ENCODE peak calls at places on chromosomes 2 and 18, in six cellular contexts. L, B, Z, E, Y and H are unnamed samples.

GRCh38 chr2:191280834-191281756 is 35.9 kb downstream of the MYO1B start:
- DNase-seq in B (no peak), Y (no peak), L (no peak), Z (no peak), E (no peak), H (no peak)

GRCh38 chr18:50870138-50870845 is 8.6 kb upstream of the ME2 start:
- DNase-seq in Y (peak), L (peak), Z (no peak), B (peak), E (no peak), H (peak)

GRCh38 chr2:168166902-168167510 is 80.4 kb downstream of the STK39 start:
- DNase-seq in Z (no peak), E (no peak), B (peak), L (peak), Y (peak), H (peak)

GRCh38 chr2:209512951-209513350 is 89.1 kb downstream of the MAP2 start:
- DNase-seq in Y (no peak), E (no peak), L (no peak), B (no peak), Z (no peak), H (no peak)

GRCh38 chr2:53820711-53821110 is 33.9 kb downstream of the ERLEC1 start:
- DNase-seq in L (no peak), B (peak), Y (peak), E (no peak), Z (no peak), H (no peak)

GRCh38 chr18:8040021-8040420 is 472.9 kb downstream of the PTPRM start:
- DNase-seq in Y (no peak), B (no peak), L (no peak), Z (no peak), E (no peak), H (no peak)

GRCh38 chr2:20541651-20542050 is 94.8 kb downstream of the RHOB start:
- DNase-seq in E (no peak), B (no peak), L (no peak), Y (peak), Z (no peak), H (no peak)

GRCh38 chr2:77807531-77808215 is 285.5 kb upstream of the LRRTM4 start:
- DNase-seq in Y (no peak), L (no peak), Z (no peak), E (no peak), B (no peak), H (no peak)

GRCh38 chr2:160225722-160226121 is 25.6 kb upstream of the ITGB6 start:
- DNase-seq in Y (peak), L (no peak), Z (no peak), E (no peak), B (no peak), H (no peak)

GRCh38 chr2:239097428-239097696 is 249.5 kb downstream of the TWIST2 start:
- DNase-seq in B (no peak), Y (no peak), E (no peak), Z (no peak), L (no peak), H (no peak)

GRCh38 chr2:120243211-120243610 is 9.4 kb upstream of the RALB start:
- DNase-seq in Z (no peak), L (no peak), Y (peak), E (no peak), B (peak), H (peak)

GRCh38 chr18:8911408-8912340 is 190.8 kb upstream of the NDUFV2 start:
- DNase-seq in B (no peak), L (no peak), Y (no peak), Z (no peak), E (no peak), H (no peak)

GRCh38 chr2:239873656-239874635 is 151.2 kb downstream of the NDUFA10 start:
- DNase-seq in L (no peak), B (no peak), Y (no peak), Z (no peak), E (no peak), H (no peak)

GRCh38 chr18:25192065-25192464 is 159.9 kb downstream of the ZNF521 start:
- DNase-seq in Z (no peak), Y (no peak), B (no peak), L (no peak), E (no peak), H (no peak)

GRCh38 chr2:78682781-78683180 is 342.7 kb upstream of the REG3G start:
- DNase-seq in B (no peak), Y (no peak), E (no peak), L (no peak), Z (no peak), H (no peak)

GRCh38 chr2:15793078-15793913 is 147.1 kb upstream of the MYCN start:
- DNase-seq in Z (no peak), E (no peak), Y (no peak), L (no peak), B (no peak), H (no peak)

GRCh38 chr2:235551965-235552364 is 58.1 kb downstream of the AGAP1 start:
- DNase-seq in Y (peak), E (peak), Z (peak), L (peak), B (peak), H (peak)

GRCh38 chr2:64807417-64807816 is 153.7 kb upstream of the SERTAD2 start:
- DNase-seq in Z (no peak), E (no peak), B (peak), Y (peak), L (peak), H (peak)

GRCh38 chr18:5073026-5073944 is 123.8 kb downstream of the AKAIN1 start:
- DNase-seq in Z (peak), L (peak), E (peak), Y (peak), B (peak), H (peak)

GRCh38 chr18:23114911-23115310 is 20.4 kb upstream of the CABLES1 start:
- DNase-seq in E (no peak), B (no peak), Y (no peak), L (peak), Z (no peak), H (peak)

GRCh38 chr2:53739057-53739456 is 28.5 kb upstream of the CHAC2 start:
- DNase-seq in E (no peak), L (no peak), Y (no peak), B (no peak), Z (peak), H (no peak)

GRCh38 chr2:209431701-209432100 is 7.9 kb downstream of the MAP2 start:
- DNase-seq in Y (peak), L (peak), E (no peak), Z (no peak), B (peak), H (no peak)

GRCh38 chr2:202039278-202040100 is 5.8 kb downstream of the FZD7 start:
- DNase-seq in E (no peak), Z (no peak), L (no peak), Y (no peak), B (no peak), H (no peak)

GRCh38 chr2:222303828-222304736 is 5.3 kb upstream of the PAX3 start:
- DNase-seq in B (no peak), Y (no peak), E (no peak), Z (peak), L (no peak), H (no peak)

GRCh38 chr18:76349067-76349715 is 145.9 kb downstream of the ZNF516 start:
- DNase-seq in B (peak), E (peak), Y (peak), L (peak), Z (peak), H (peak)

GRCh38 chr2:8677646-8678592 is 3.9 kb upstream of the ID2 start:
- DNase-seq in L (peak), E (peak), B (peak), Z (no peak), Y (peak), H (peak)

GRCh38 chr18:27996792-27997191 is 180.1 kb downstream of the CDH2 start:
- DNase-seq in Z (no peak), B (peak), E (no peak), L (peak), Y (peak), H (no peak)

GRCh38 chr2:26911911-26912861 is 58.3 kb upstream of the MAPRE3 start:
- DNase-seq in L (no peak), Z (no peak), Y (no peak), B (no peak), E (no peak), H (no peak)

GRCh38 chr2:184611221-184612085 is 13.1 kb downstream of the ZNF804A start:
- DNase-seq in L (peak), Y (peak), E (no peak), B (peak), Z (no peak), H (peak)

GRCh38 chr2:221876016-221876415 is 303.9 kb upstream of the EPHA4 start:
- DNase-seq in E (no peak), Y (no peak), Z (no peak), L (no peak), B (no peak), H (no peak)

GRCh38 chr18:47968721-47969120 is 38.3 kb upstream of the SMAD2 start:
- DNase-seq in B (peak), Z (no peak), Y (no peak), L (no peak), E (no peak), H (peak)

GRCh38 chr2:181165199-181165868 is 184.9 kb downstream of the UBE2E3 start:
- DNase-seq in B (no peak), Y (no peak), Z (no peak), L (no peak), E (no peak), H (no peak)

GRCh38 chr2:233059797-233060499 is at the start of gene INPP5D:
- DNase-seq in B (no peak), E (peak), Y (no peak), L (no peak), Z (peak), H (no peak)

GRCh38 chr18:36326771-36327170 is 29.3 kb downstream of the FHOD3 start:
- DNase-seq in B (no peak), Y (no peak), L (no peak), Z (no peak), E (peak), H (no peak)
- H3K27ac ChIP-seq in B (no peak), Y (no peak), L (no peak), Z (no peak), E (no peak), H (no peak)

DNA sequence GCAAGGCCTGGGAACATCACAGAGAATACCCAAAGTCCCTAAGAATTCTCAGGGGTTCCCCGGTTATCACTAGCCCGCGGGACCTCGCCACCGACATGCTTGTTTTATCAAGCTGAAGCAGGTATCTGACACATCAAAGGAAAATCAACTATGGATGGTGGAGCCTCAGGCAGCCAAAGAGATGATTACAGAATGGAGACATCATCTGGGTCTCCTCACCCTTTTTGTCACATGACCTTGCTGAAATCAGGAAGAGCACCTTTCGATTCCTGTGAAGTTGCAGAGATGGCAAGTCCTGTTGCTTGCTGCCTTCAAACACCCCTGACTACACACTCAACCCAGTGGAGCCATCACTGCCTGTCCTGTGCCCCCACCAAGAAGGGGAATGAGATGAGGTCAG is 19.2 kb upstream of the CAB39 start:
- DNase-seq in Y (no peak), L (no peak), B (no peak), Z (no peak), E (no peak), H (no peak)
- TF ChIP-seq CTCF in Y (no peak), L (no peak), B (no peak), Z (no peak), E (no peak), H (no peak)

DNA sequence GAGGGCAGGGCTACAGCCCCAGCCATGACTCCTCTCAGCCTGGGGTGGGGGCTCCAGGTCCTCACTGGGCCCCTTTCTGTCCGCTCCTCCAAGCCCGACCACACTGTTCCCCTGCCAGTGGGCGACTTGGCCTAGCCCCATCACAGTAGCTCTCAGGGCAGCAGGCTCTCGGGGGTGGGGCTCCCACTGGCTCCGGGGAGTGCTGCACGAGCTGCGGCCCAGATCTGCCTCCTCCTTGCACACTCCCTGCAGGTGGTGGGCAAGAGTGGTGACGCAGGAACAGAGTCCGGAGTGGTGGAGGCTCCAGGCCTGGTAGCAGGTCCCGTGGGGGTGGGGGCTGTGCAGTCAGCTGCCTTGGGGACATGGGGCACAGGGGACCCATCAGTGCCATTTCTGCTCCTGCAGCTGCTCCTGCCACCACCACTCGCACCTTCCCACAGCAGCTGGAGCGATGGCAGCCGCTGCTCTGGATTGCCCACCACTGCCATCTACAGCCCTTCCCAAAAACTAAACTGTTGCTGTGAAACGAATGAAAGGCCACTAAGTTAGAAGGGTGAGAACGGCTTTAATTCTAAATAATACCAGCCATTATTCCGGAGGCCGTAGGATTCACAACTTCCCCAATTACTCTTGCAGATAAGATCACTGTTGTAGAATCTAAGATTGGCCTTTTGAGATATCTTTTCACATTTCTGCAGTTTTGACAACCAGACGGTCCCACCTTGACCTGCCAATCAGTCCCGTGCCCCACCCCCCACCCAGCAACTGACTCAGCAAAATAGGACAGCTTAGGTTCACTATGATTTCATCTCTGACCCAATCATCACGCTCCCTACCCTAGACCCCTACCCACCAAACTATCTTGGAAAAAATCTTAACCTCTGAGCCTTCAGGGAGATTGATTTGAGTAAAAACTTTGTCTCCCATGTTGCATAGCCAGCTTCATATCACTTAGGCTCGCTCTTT is 530.2 kb downstream of the DCC start:
- DNase-seq in L (no peak), Z (no peak), B (no peak), Y (no peak), E (no peak), H (no peak)
- H3K27ac ChIP-seq in L (no peak), Z (no peak), B (no peak), Y (no peak), E (no peak), H (no peak)

GRCh38 chr18:32470713-32471633 is at the start of gene GAREM1:
- DNase-seq in Y (peak), E (peak), L (peak), Z (peak), B (peak), H (peak)

GRCh38 chr18:32469691-32470131 is 971 bp downstream of the GAREM1 start:
- DNase-seq in B (peak), L (peak), Z (no peak), E (no peak), Y (peak), H (no peak)

GRCh38 chr18:32469190-32469611 is 1.5 kb downstream of the GAREM1 start:
- DNase-seq in E (peak), Y (peak), L (peak), Z (no peak), B (peak), H (peak)

GRCh38 chr18:32468147-32468845 is 2.4 kb downstream of the GAREM1 start:
- DNase-seq in L (no peak), Z (no peak), E (no peak), B (no peak), Y (peak), H (no peak)

DNA sequence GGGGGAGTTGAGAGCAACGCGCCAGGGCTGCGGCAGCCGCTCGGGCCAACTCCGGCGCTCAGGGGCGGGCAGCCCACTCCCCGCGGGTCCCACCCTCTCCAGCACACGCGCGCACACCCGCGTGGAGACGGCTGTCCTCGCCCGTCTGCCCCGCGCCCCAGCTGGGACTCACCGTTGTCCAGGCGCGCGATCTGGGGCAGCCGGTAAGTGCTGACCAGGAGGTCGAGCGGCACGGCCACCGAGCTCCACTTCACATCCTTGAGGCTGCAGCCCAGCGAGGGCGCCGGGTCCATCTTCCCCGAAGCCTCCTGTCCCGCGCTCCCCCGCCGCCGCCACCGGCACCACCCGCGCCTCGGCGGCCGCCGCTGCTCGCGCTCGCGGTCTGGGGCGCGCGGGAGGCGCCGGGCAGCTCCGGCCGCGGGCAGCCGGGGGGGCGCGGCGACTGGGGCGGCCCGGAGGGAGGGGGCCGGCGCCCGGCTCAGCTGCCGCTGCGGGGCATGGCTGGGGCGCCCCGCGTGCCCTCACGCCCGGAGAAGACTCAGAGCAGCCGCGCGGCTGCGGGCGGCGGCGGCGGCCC is 458 bp downstream of the GAREM1 start:
- DNase-seq in L (peak), Z (no peak), B (peak), E (peak), Y (no peak), H (peak)
- TF ChIP-seq CTCF in L (no peak), Z (no peak), B (no peak), E (no peak), Y (no peak), H (no peak)

GRCh38 chr2:200223385-200223784 is 83.1 kb upstream of the SPATS2L start:
- DNase-seq in L (peak), Y (no peak), B (peak), E (no peak), Z (no peak), H (no peak)
- H3K27ac ChIP-seq in L (no peak), Y (no peak), B (no peak), E (no peak), Z (no peak), H (no peak)

GRCh38 chr2:735670-736218 is 58.5 kb upstream of the TMEM18 start:
- DNase-seq in B (no peak), E (no peak), Z (no peak), L (no peak), Y (no peak), H (no peak)

GRCh38 chr2:736939-737338 is 59.7 kb upstream of the TMEM18 start:
- DNase-seq in Y (no peak), B (no peak), Z (no peak), L (no peak), E (no peak), H (no peak)

DNA sequence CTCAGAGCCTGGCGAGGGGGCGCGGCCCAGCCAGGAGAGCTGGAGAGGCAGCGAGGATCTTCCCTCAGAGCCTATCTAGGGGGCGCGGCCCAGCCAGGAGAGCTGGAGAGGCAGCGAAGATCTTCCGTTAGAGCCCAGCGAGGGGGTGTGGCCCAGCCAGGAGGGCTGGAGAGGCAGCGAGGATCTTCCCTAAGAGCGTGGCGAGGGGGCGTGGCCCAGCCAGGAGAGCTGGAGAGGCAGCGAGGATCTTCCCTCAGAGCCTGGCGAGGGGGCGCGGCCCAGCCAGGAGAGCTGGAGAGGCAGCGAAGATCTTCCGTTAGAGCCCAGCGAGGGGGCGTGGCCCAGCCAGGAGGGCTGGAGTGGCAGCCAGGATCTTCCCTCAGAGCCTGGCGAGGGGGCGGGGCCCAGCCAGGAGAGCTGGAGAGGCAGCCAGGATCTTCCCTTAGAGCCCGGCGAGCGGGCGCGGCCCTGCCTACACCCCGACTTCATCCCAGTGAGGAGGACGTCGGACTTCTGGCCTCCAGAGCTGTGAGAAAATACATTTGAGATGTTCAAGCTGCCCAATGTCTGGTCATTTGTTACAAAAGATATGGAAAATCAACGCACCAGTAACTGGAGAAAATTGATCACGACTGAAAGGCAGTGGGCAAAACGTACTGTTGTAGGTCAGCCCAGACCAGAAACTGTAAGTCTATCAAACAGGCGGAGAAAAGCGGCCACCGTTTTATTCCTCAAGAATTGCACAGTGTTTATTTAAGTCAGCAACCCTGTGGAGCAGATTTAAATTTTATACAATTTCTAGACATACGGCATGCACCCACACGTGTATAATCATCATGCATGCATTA is 63.5 kb upstream of the TMEM18 start:
- DNase-seq in E (peak), Y (peak), B (peak), Z (no peak), L (peak), H (peak)
- TF ChIP-seq CTCF in E (no peak), Y (no peak), B (no peak), Z (no peak), L (no peak), H (peak)

GRCh38 chr18:13425357-13426095 is 207.0 kb downstream of the LDLRAD4 start:
- DNase-seq in Y (no peak), L (no peak), Z (no peak), E (no peak), B (no peak), H (no peak)

GRCh38 chr18:13420969-13421686 is 202.6 kb downstream of the LDLRAD4 start:
- DNase-seq in Y (no peak), Z (peak), B (no peak), E (no peak), L (no peak), H (no peak)

GRCh38 chr18:13422541-13423147 is 204.1 kb downstream of the LDLRAD4 start:
- DNase-seq in B (no peak), L (no peak), E (no peak), Z (no peak), Y (no peak), H (no peak)

GRCh38 chr18:13424377-13424776 is 205.8 kb downstream of the LDLRAD4 start:
- DNase-seq in Z (no peak), Y (no peak), L (no peak), E (no peak), B (no peak), H (no peak)

DNA sequence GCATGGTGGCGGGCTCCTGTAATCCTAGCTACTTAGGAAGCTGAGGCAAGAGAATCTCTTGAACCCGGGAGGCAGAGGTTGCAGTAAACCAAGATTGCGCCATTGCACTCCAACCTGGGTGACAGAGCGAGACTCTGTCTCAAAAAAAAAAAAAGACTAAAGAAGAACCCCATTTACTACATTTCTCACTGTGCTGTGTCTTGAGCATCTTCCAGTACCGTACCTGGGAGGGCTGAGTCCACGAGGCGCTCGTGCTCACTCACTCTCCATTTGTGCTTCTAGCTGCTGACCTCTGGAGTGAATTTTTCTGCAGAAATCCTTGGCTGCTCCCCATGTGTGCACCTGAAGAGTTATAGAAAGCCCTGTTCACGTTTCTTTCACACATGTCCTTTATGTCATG is 204.8 kb downstream of the LDLRAD4 start:
- DNase-seq in B (no peak), E (no peak), L (no peak), Z (no peak), Y (no peak), H (no peak)
- H3K27ac ChIP-seq in B (no peak), E (no peak), L (no peak), Z (no peak), Y (no peak), H (no peak)